ENCODE peak calls at places on chromosomes 7 and 10, in four cellular contexts. A is GM12878, M is HCT116, R is SK-N-SH. X is an unnamed sample.

GRCh38 chr10:43712821-43713584 is 64.3 kb upstream of the ZNF32 start:
- DNase-seq in A (no peak), M (no peak), R (no peak), X (no peak)

GRCh38 chr10:3496138-3496537 is 288.9 kb downstream of the KLF6 start:
- DNase-seq in R (no peak), M (no peak), A (no peak), X (no peak)

GRCh38 chr10:120369831-120370230 is 87.2 kb upstream of the PLPP4 start:
- DNase-seq in A (no peak), R (no peak), M (no peak), X (no peak)

GRCh38 chr10:10826125-10826524 is 191.5 kb upstream of the CELF2 start:
- DNase-seq in M (no peak), R (no peak), A (no peak), X (no peak)

GRCh38 chr10:83612050-83612449 is 527.3 kb upstream of the GHITM start:
- DNase-seq in A (no peak), R (no peak), M (no peak), X (no peak)

GRCh38 chr7:67392596-67393438 is 396.2 kb downstream of the TYW1 start:
- DNase-seq in M (no peak), A (no peak), R (no peak), X (no peak)

GRCh38 chr7:121298831-121299239 is 30.0 kb upstream of the WNT16 start:
- DNase-seq in A (no peak), R (no peak), M (peak; percentile 91), X (no peak)

GRCh38 chr10:122592161-122592560 is 31.6 kb downstream of the DMBT1 start:
- DNase-seq in R (no peak), A (no peak), M (no peak), X (no peak)

GRCh38 chr7:71308105-71308504 is 176.2 kb downstream of the GALNT17 start:
- DNase-seq in R (no peak), A (no peak), M (no peak), X (no peak)

GRCh38 chr10:92681306-92681823 is 8.4 kb upstream of the HHEX start:
- DNase-seq in R (no peak), M (no peak), A (no peak), X (no peak)

GRCh38 chr10:84593546-84593945 is 265.2 kb downstream of the CCSER2 start:
- DNase-seq in R (no peak), A (no peak), M (no peak), X (no peak)

GRCh38 chr7:47254081-47255006 is 327.6 kb downstream of the TNS3 start:
- DNase-seq in A (no peak), R (peak; percentile 98), M (no peak), X (peak; percentile 20)

GRCh38 chr10:92131271-92131820 is 159.5 kb downstream of the CPEB3 start:
- DNase-seq in M (no peak), A (no peak), R (no peak), X (no peak)

GRCh38 chr7:36208997-36209813 is 56.2 kb downstream of the EEPD1 start:
- DNase-seq in R (no peak), M (no peak), A (no peak), X (peak; percentile 35)

GRCh38 chr7:132368246-132368900 is 207.9 kb downstream of the PLXNA4 start:
- DNase-seq in M (no peak), R (no peak), A (no peak), X (no peak)

GRCh38 chr10:10056958-10057357 is 960.7 kb upstream of the CELF2 start:
- DNase-seq in M (no peak), A (no peak), R (peak; percentile 39), X (no peak)

GRCh38 chr7:41567350-41568114 is 135.4 kb downstream of the INHBA start:
- DNase-seq in R (no peak), M (no peak), A (no peak), X (no peak)

GRCh38 chr7:113582471-113582870 is 336.3 kb downstream of the PPP1R3A start:
- DNase-seq in A (no peak), M (no peak), R (no peak), X (no peak)

GRCh38 chr10:123782549-123782948 is 109.1 kb downstream of the CPXM2 start:
- DNase-seq in A (no peak), M (no peak), R (no peak), X (no peak)

GRCh38 chr10:34880817-34881216 is 65.7 kb upstream of the PARD3 start:
- DNase-seq in A (no peak), M (no peak), R (no peak), X (no peak)

GRCh38 chr7:131859162-131859821 is 302.9 kb upstream of the PODXL start:
- DNase-seq in R (peak; percentile 80), A (peak; percentile 5), M (peak; percentile 43), X (peak; percentile 18)

GRCh38 chr7:121026577-121027111 is 38.1 kb downstream of the CPED1 start:
- DNase-seq in R (no peak), M (no peak), A (no peak), X (peak; percentile 37)

DNA sequence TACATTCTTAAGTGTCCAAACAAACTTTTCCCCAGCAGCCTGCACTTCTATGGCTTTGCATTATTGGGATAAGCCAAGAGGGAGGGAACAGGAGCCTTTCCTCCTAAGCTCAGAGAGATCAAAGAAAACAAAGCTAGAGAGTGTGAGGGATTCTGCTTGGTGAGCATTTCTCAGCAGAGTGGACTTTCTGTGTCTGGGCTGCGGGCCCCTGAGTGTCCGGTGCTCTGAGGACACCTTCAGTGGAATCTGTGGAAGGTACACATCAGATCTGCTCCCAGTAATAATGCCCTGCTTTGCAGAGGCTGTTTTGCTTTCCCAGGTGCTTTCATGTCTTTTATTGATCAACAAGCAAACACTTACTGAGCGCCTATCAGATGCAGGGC is 50.2 kb downstream of the KCNMA1 start:
- DNase-seq in R (no peak), A (no peak), M (no peak), X (no peak)
- TF ChIP-seq JUND in R (no peak), A (no peak), M (no peak), X (no peak)

DNA sequence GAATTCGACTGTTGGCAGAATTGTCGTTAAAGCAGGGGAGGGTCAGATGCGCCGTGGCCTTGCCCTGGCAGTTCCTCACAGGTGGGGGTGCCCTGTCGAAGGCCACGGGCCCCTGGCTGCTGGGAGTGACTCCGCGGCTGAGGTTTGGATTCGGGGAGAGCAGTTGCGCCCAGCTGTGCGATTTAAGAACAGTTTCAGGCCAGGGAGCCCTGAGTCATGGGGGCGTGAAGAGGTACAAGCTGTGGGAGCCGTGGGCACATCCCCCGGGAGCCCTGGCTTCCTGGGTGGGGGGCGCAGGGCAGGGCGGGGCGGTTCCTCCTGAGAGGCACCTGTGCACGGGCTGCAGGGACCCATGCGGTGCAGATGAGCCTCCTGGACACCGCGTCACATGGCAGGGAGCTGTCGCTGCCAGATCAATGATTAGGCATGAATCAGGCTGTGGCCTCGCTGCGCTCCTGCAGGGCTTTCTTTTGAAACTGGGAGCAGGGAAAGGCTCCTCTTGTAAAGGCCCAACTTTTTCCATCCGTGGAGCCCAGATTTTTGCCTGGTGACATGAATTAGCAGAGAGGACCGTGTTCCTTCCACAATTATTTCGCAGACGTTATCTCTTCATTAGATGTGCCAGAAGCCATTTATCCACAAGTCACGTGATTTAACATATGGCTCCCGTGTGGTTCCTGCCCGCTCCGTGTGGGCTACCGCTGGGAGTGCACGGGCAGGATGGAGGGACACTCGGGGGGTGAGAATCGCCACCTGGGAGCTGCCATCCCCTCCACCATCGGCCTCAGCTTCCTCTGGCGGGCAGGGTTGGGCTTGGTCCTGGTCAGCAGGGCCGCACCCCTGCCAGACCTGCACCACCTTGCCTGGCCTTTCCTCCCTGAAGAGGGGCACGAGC is 918 bp downstream of the PWWP2B start:
- DNase-seq in A (no peak), M (no peak), R (peak; percentile 87), X (no peak)
- H3K27ac ChIP-seq in A (no peak overlapping the region), M (peak overlapping the region; percentile 79), R (peak overlapping the region; percentile 82), X (no peak overlapping the region)

GRCh38 chr10:48496831-48497792 is 107.8 kb downstream of the ARHGAP22 start:
- DNase-seq in R (no peak), A (no peak), M (no peak), X (no peak)
- TF ChIP-seq JUND in R (peak; percentile 53), A (no peak), M (no peak), X (no peak)

GRCh38 chr7:151113344-151114150 is 27.3 kb downstream of the AGAP3 start:
- DNase-seq in A (no peak), M (peak; percentile 76), R (peak; percentile 97), X (no peak)
- H3K27ac ChIP-seq in A (no peak overlapping the region), M (peak overlapping the region; percentile 82), R (peak overlapping the region; percentile 83), X (no peak overlapping the region)

GRCh38 chr7:16579216-16579615 is 52.6 kb downstream of the LRRC72 start:
- DNase-seq in R (no peak), A (no peak), M (no peak), X (no peak)
- TF ChIP-seq JUND in R (no peak), A (no peak), M (no peak), X (no peak)

DNA sequence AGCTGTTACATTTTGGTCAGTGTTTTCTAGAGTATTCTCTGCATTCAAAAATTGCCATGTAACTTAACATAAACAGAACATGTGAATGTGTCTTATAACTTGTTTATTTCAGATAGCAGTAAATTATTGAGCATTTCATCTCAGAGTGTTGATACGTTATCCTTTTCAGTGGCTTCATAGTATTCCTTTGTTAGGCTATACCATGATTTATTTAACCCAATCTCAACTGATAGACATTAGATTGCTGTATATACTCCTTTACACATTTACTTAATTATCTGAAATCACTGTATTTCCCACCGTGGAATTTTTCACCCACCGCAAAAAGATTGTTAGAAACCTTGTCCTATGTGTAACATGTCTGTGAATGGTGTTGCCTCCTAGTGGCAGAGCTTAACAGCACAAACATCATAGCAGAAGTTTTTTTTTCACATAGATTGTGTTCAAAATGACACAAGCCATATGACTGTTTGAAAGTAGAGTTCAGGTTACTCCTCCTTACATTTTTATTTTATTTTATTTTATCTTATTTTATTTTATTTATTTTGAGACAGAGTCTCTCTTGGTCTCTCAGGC is 21.4 kb downstream of the SLF2 start:
- DNase-seq in R (peak; percentile 20), M (no peak), A (no peak), X (peak; percentile 45)
- H3K27ac ChIP-seq in R (no peak overlapping the region), M (no peak overlapping the region), A (no peak overlapping the region), X (no peak overlapping the region)

X was measured in HepG2.